ENCODE peak calls at places on chromosomes 2 and 18, in four cellular contexts. One of them, this sample, is unnamed. For H3K9me3, the result is how much of the 10 kb centered on the place peaks cover.

GRCh38 chr2:74333896-74334586 is 9.2 kb downstream of the SLC4A5 start:
- DNase-seq in upper lobe of left lung: no peak
- DNase-seq in tibial nerve: no peak
- DNase-seq in CD4-positive, alpha-beta T cell: no peak
- DNase-seq in this sample: no peak

GRCh38 chr2:119486886-119487285 is 37.4 kb downstream of the SCTR start:
- DNase-seq in upper lobe of left lung: no peak
- DNase-seq in tibial nerve: no peak
- DNase-seq in CD4-positive, alpha-beta T cell: no peak
- DNase-seq in this sample: no peak

GRCh38 chr18:62396967-62397366 is 71.9 kb downstream of the TNFRSF11A start:
- DNase-seq in upper lobe of left lung: no peak
- DNase-seq in tibial nerve: no peak
- DNase-seq in CD4-positive, alpha-beta T cell: no peak
- DNase-seq in this sample: no peak

GRCh38 chr2:221958224-221958623 is 340.6 kb downstream of the PAX3 start:
- DNase-seq in upper lobe of left lung: no peak
- DNase-seq in tibial nerve: no peak
- DNase-seq in CD4-positive, alpha-beta T cell: no peak
- DNase-seq in this sample: no peak

GRCh38 chr2:128638741-128639477 is 320.2 kb upstream of the HS6ST1 start:
- DNase-seq in upper lobe of left lung: peak
- DNase-seq in tibial nerve: no peak
- DNase-seq in CD4-positive, alpha-beta T cell: no peak
- DNase-seq in this sample: no peak

GRCh38 chr2:179270689-179271088 is 6.1 kb upstream of the SESTD1 start:
- DNase-seq in upper lobe of left lung: no peak
- DNase-seq in tibial nerve: no peak
- DNase-seq in CD4-positive, alpha-beta T cell: no peak
- DNase-seq in this sample: no peak

GRCh38 chr18:31616586-31616985 is 24.9 kb downstream of the TTR start:
- DNase-seq in upper lobe of left lung: no peak
- DNase-seq in tibial nerve: no peak
- DNase-seq in CD4-positive, alpha-beta T cell: no peak
- DNase-seq in this sample: no peak

GRCh38 chr2:216340280-216340631 is 32.0 kb downstream of the MARCHF4 start:
- DNase-seq in upper lobe of left lung: no peak
- DNase-seq in tibial nerve: no peak
- DNase-seq in CD4-positive, alpha-beta T cell: no peak
- DNase-seq in this sample: no peak

GRCh38 chr2:118061135-118061955 is 26.9 kb upstream of the INSIG2 start:
- DNase-seq in upper lobe of left lung: peak
- DNase-seq in tibial nerve: no peak
- DNase-seq in CD4-positive, alpha-beta T cell: no peak
- DNase-seq in this sample: peak

GRCh38 chr2:239470151-239470900 is 69.5 kb upstream of the HDAC4 start:
- DNase-seq in upper lobe of left lung: peak
- DNase-seq in tibial nerve: no peak
- DNase-seq in CD4-positive, alpha-beta T cell: no peak
- DNase-seq in this sample: no peak

GRCh38 chr2:54497738-54498680 is 41.9 kb downstream of the SPTBN1 start:
- DNase-seq in upper lobe of left lung: no peak
- DNase-seq in tibial nerve: no peak
- DNase-seq in CD4-positive, alpha-beta T cell: no peak
- DNase-seq in this sample: peak

GRCh38 chr18:54173980-54174611 is 50.4 kb downstream of the MBD2 start:
- DNase-seq in upper lobe of left lung: no peak
- DNase-seq in tibial nerve: no peak
- DNase-seq in CD4-positive, alpha-beta T cell: no peak
- DNase-seq in this sample: no peak

GRCh38 chr2:71746946-71747501 is 293.7 kb downstream of the DYSF start:
- DNase-seq in upper lobe of left lung: peak
- DNase-seq in tibial nerve: peak
- DNase-seq in CD4-positive, alpha-beta T cell: no peak
- DNase-seq in this sample: peak

GRCh38 chr2:101124684-101125366 is 26.4 kb downstream of the TBC1D8 start:
- DNase-seq in upper lobe of left lung: peak
- DNase-seq in tibial nerve: peak
- DNase-seq in CD4-positive, alpha-beta T cell: no peak
- DNase-seq in this sample: no peak

GRCh38 chr2:143581989-143582719 is 452.9 kb downstream of the ARHGAP15 start:
- DNase-seq in upper lobe of left lung: no peak
- DNase-seq in tibial nerve: no peak
- DNase-seq in CD4-positive, alpha-beta T cell: no peak
- DNase-seq in this sample: no peak

GRCh38 chr2:165586019-165586418 is 116.5 kb downstream of the CSRNP3 start:
- DNase-seq in upper lobe of left lung: no peak
- DNase-seq in tibial nerve: no peak
- DNase-seq in CD4-positive, alpha-beta T cell: no peak
- DNase-seq in this sample: no peak

GRCh38 chr2:154402138-154402714 is 296.3 kb upstream of the KCNJ3 start:
- DNase-seq in upper lobe of left lung: no peak
- DNase-seq in tibial nerve: no peak
- DNase-seq in CD4-positive, alpha-beta T cell: no peak
- DNase-seq in this sample: no peak

GRCh38 chr2:220365023-220365422 is 737.6 kb downstream of the SLC4A3 start:
- DNase-seq in upper lobe of left lung: no peak
- DNase-seq in tibial nerve: no peak
- DNase-seq in CD4-positive, alpha-beta T cell: no peak
- DNase-seq in this sample: no peak
- H3K9me3 ChIP-seq in upper lobe of left lung: under half
- H3K9me3 ChIP-seq in tibial nerve: under half
- H3K9me3 ChIP-seq in CD4-positive, alpha-beta T cell: under half
- H3K9me3 ChIP-seq in this sample: under half

GRCh38 chr2:217859926-217860325 is 142.9 kb downstream of the TNS1 start:
- DNase-seq in upper lobe of left lung: no peak
- DNase-seq in tibial nerve: no peak
- DNase-seq in CD4-positive, alpha-beta T cell: no peak
- DNase-seq in this sample: no peak

GRCh38 chr2:217858519-217859466 is 144.0 kb downstream of the TNS1 start:
- DNase-seq in upper lobe of left lung: no peak
- DNase-seq in tibial nerve: peak
- DNase-seq in CD4-positive, alpha-beta T cell: no peak
- DNase-seq in this sample: no peak

GRCh38 chr2:217856159-217856558 is 146.6 kb downstream of the TNS1 start:
- DNase-seq in upper lobe of left lung: no peak
- DNase-seq in tibial nerve: no peak
- DNase-seq in CD4-positive, alpha-beta T cell: no peak
- DNase-seq in this sample: no peak

GRCh38 chr2:217856871-217857270 is 145.9 kb downstream of the TNS1 start:
- DNase-seq in upper lobe of left lung: no peak
- DNase-seq in tibial nerve: no peak
- DNase-seq in CD4-positive, alpha-beta T cell: no peak
- DNase-seq in this sample: no peak

DNA sequence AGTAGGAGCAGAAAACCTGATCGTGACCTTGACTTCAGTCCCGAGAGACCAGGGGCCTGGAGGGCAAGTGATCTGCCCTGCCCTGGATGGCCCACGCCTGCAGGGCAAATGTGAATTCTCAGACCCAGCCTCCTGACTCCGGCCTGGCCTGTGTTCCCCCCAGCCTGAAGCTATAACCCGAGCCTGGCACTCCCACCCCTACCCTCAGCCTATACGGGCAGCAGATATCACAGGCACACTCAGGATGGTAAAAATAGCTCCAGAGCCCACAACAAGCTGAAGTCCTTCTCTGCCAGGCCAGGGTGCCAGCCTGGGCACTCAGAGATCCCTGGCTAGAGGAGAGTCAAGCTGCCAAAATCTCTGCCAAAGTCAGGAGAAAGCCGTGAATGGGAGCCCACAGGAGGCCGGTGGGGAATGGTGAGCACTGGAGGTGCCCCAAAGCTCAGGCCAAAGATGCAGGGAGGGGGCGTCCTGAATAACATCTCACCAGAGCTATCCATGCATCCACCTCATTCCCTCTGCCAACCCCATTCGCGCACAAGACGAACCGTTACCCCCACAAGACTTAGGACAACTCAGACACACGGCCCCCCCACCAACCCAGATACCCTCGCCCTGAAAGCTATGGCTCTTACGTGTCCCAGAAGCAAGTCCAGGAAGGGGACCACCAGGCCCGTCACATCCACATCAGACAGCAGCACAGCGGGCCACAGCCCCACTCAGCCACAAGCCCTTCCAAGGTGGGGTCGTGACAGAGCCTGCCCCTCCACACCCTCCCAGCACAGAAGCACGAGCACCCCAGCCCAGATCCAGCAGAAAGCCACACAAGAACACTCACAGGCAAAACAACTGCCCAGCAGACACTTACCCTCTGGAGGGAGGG is 144.9 kb downstream of the TNS1 start:
- DNase-seq in upper lobe of left lung: no peak
- DNase-seq in tibial nerve: no peak
- DNase-seq in CD4-positive, alpha-beta T cell: no peak
- DNase-seq in this sample: no peak
- H3K27ac ChIP-seq in upper lobe of left lung: peak
- H3K27ac ChIP-seq in tibial nerve: peak
- H3K27ac ChIP-seq in CD4-positive, alpha-beta T cell: no peak
- H3K27ac ChIP-seq in this sample: no peak

GRCh38 chr2:240527153-240527750 is 30.5 kb downstream of the ANKMY1 start:
- DNase-seq in upper lobe of left lung: no peak
- DNase-seq in tibial nerve: no peak
- DNase-seq in CD4-positive, alpha-beta T cell: no peak
- DNase-seq in this sample: no peak
- H3K9me3 ChIP-seq in upper lobe of left lung: under half
- H3K9me3 ChIP-seq in tibial nerve: under half
- H3K9me3 ChIP-seq in CD4-positive, alpha-beta T cell: under half
- H3K9me3 ChIP-seq in this sample: under half

GRCh38 chr18:26655010-26655613 is 106.8 kb upstream of the KCTD1 start:
- DNase-seq in upper lobe of left lung: no peak
- DNase-seq in tibial nerve: no peak
- DNase-seq in CD4-positive, alpha-beta T cell: no peak
- DNase-seq in this sample: no peak
- H3K27ac ChIP-seq in upper lobe of left lung: peak
- H3K27ac ChIP-seq in tibial nerve: peak
- H3K27ac ChIP-seq in CD4-positive, alpha-beta T cell: no peak
- H3K27ac ChIP-seq in this sample: no peak

GRCh38 chr18:55819448-55819847 is 231.5 kb upstream of the TCF4 start:
- DNase-seq in upper lobe of left lung: no peak
- DNase-seq in tibial nerve: no peak
- DNase-seq in CD4-positive, alpha-beta T cell: no peak
- DNase-seq in this sample: no peak

GRCh38 chr18:55821219-55821618 is 233.2 kb upstream of the TCF4 start:
- DNase-seq in upper lobe of left lung: no peak
- DNase-seq in tibial nerve: no peak
- DNase-seq in CD4-positive, alpha-beta T cell: no peak
- DNase-seq in this sample: no peak
- H3K9me3 ChIP-seq in upper lobe of left lung: under half
- H3K9me3 ChIP-seq in tibial nerve: under half
- H3K9me3 ChIP-seq in CD4-positive, alpha-beta T cell: under half
- H3K9me3 ChIP-seq in this sample: under half

DNA sequence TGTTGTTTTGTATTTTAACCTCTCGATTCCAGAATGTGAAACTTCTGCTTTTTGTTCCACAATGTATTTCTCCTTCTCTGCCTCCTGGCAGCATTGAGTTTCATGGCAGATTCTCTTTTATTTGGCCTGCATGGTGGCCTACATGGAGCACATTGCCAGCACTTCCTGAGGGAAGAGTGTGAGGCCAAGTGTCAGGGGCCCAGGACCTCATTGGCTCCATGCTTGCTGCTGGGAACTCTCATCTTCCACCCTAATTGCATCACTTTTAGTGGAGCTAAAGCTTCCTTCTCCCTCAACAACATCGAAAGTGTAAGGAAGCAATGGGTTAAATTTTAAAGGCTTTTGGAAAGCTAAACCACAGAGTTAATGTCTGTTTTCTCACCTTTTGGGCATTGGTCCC is 9.5 kb downstream of the TRIB2 start:
- DNase-seq in upper lobe of left lung: no peak
- DNase-seq in tibial nerve: no peak
- DNase-seq in CD4-positive, alpha-beta T cell: no peak
- DNase-seq in this sample: no peak
- H3K27ac ChIP-seq in upper lobe of left lung: no peak
- H3K27ac ChIP-seq in tibial nerve: peak
- H3K27ac ChIP-seq in CD4-positive, alpha-beta T cell: no peak
- H3K27ac ChIP-seq in this sample: no peak

DNA sequence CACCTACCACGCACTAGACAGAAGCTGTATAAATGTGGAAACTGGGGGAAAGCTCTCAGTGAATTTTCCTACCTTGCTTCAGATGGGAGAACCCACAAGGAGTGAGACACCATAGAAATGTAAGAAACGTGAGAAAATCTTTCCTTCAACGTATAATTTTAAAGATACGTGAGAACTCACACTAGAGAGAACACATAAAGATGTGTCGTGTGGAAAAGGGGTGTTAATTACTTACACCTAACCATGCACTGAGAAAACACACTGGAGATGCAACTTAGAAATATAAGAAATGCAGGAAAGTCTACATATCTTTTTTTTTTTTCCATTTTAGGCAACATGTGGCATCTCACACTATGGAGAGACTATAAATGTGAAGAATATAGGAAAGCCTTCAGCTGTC is 352.9 kb upstream of the NETO1 start:
- DNase-seq in upper lobe of left lung: no peak
- DNase-seq in tibial nerve: no peak
- DNase-seq in CD4-positive, alpha-beta T cell: no peak
- DNase-seq in this sample: no peak
- H3K9me3 ChIP-seq in upper lobe of left lung: under half
- H3K9me3 ChIP-seq in tibial nerve: under half
- H3K9me3 ChIP-seq in CD4-positive, alpha-beta T cell: under half
- H3K9me3 ChIP-seq in this sample: under half